ENCODE peak calls at places on chromosomes 1 and 21, in nine cellular contexts. M is left ventricle myocardium superior; W is stimulated activated CD4-positive, alpha-beta T cell treated with anti-CD3 and anti-CD28 coated beads, Interleukin-1b, Interleukin-23, amount 100 ng/mL, for 4 hours; U is adipocyte; T is activated CD4-positive, CD25-positive, alpha-beta regulatory T cell treated with anti-CD3 and anti-CD28 coated beads, Interleukin-2, amount 50 U/mL, for 72 hours; S is H54; X is ELF-1; L is caudate nucleus; P is hepatic stellate cell. R is an unnamed sample.

GRCh38 chr1:192462630-192463029 is 112.9 kb upstream of the RGS1 start:
- DNase-seq in W (no peak), M (no peak), S (no peak), T (no peak), L (no peak), X (no peak), P (no peak), U (no peak), R (no peak)

GRCh38 chr21:31999810-32000468 is 127.1 kb downstream of the HUNK start:
- DNase-seq in X (no peak), L (no peak), P (no peak), S (no peak), T (no peak), U (no peak), M (no peak), W (no peak), R (no peak)

GRCh38 chr1:145988773-145989172 is 7.6 kb downstream of the TXNIP start:
- DNase-seq in L (no peak), W (no peak), M (no peak), X (no peak), U (no peak), T (no peak), S (no peak), P (no peak), R (no peak)

GRCh38 chr1:66981679-66982078 is 56.9 kb downstream of the MIER1 start:
- DNase-seq in S (no peak), U (no peak), X (no peak), T (no peak), W (no peak), P (peak), L (no peak), M (no peak), R (no peak)

GRCh38 chr1:234408757-234409156 is 35.5 kb downstream of the COA6 start:
- DNase-seq in W (peak), T (peak), L (no peak), X (no peak), S (no peak), P (no peak), U (no peak), M (no peak), R (no peak)

GRCh38 chr1:177170756-177171535 is at the start of gene BRINP2:
- DNase-seq in U (peak), W (no peak), T (no peak), P (no peak), L (peak), M (peak), X (peak), S (no peak), R (no peak)

GRCh38 chr1:182604128-182604834 is at the start of gene RGS16:
- DNase-seq in X (peak), U (peak), M (peak), T (peak), S (peak), L (peak), P (peak), W (peak), R (peak)

GRCh38 chr1:211349730-211350129 is 23.1 kb downstream of the TRAF5 start:
- DNase-seq in L (no peak), M (no peak), X (no peak), P (no peak), T (no peak), U (no peak), S (no peak), W (no peak), R (no peak)

GRCh38 chr1:150302338-150302737 is 8.7 kb downstream of the MRPS21 start:
- DNase-seq in W (no peak), X (no peak), M (no peak), P (no peak), L (no peak), U (no peak), T (no peak), S (no peak), R (no peak)

GRCh38 chr1:25504706-25505560 is 38.5 kb upstream of the LDLRAP1 start:
- DNase-seq in U (peak), L (no peak), T (no peak), M (no peak), P (peak), W (no peak), X (peak), S (no peak), R (peak)

GRCh38 chr1:90361026-90361425 is 356.1 kb downstream of the BARHL2 start:
- DNase-seq in U (no peak), X (no peak), P (no peak), T (no peak), W (no peak), M (no peak), S (no peak), L (no peak), R (no peak)

GRCh38 chr1:158146165-158146564 is 34.5 kb upstream of the CD1D start:
- DNase-seq in T (no peak), W (no peak), S (peak), L (no peak), U (peak), X (peak), P (no peak), M (no peak), R (no peak)

GRCh38 chr1:212234431-212235298 is 50.5 kb upstream of the PPP2R5A start:
- DNase-seq in X (no peak), S (peak), U (peak), T (no peak), P (peak), W (no peak), M (peak), L (no peak), R (no peak)

GRCh38 chr1:243758647-243759046 is 91.4 kb downstream of the AKT3 start:
- DNase-seq in T (no peak), U (no peak), M (no peak), X (no peak), S (no peak), W (no peak), P (no peak), L (no peak), R (no peak)

R was measured in activated naive CD8-positive, alpha-beta T cell treated with anti-CD3 and anti-CD28 coated beads, Interleukin-2, amount 10 ng/mL, durations not matched to agents 7 days and 5 days.